ENCODE peak calls at places on chromosomes 12 and 14, in six cellular contexts. L, D, I, R, X and F are unnamed samples.

GRCh38 chr14:54822685-54823084 is 79.9 kb downstream of the GCH1 start:
- DNase-seq in L (no peak), D (no peak), I (no peak), R (no peak), X (no peak), F (no peak)

GRCh38 chr12:5493018-5493417 is 61.1 kb downstream of the NTF3 start:
- DNase-seq in L (no peak), D (no peak), I (no peak), R (no peak), X (no peak), F (no peak)

GRCh38 chr14:103149351-103149750 is 26.1 kb downstream of the TNFAIP2 start:
- DNase-seq in L (no peak), D (no peak), I (no peak), R (no peak), X (no peak), F (no peak)

GRCh38 chr14:75879031-75879430 is 102.8 kb downstream of the TGFB3 start:
- DNase-seq in L (no peak), D (peak), I (no peak), R (peak), X (no peak), F (no peak)

GRCh38 chr14:54895683-54896082 is 6.9 kb downstream of the GCH1 start:
- DNase-seq in L (no peak), D (no peak), I (no peak), R (no peak), X (no peak), F (no peak)

GRCh38 chr12:27870939-27871338 is 90.9 kb upstream of the MANSC4 start:
- DNase-seq in L (no peak), D (peak), I (no peak), R (peak), X (no peak), F (no peak)

GRCh38 chr14:102272392-102272791 is 32.6 kb downstream of the MOK start:
- DNase-seq in L (no peak), D (no peak), I (no peak), R (peak), X (no peak), F (no peak)

GRCh38 chr14:64718762-64719161 is 14.5 kb downstream of the PLEKHG3 start:
- DNase-seq in L (no peak), D (peak), I (no peak), R (no peak), X (no peak), F (no peak)

GRCh38 chr14:72550513-72550912 is 343.4 kb downstream of the DPF3 start:
- DNase-seq in L (no peak), D (no peak), I (no peak), R (no peak), X (no peak), F (peak)

GRCh38 chr14:88013750-88014349 is 8.9 kb downstream of the GPR65 start:
- DNase-seq in L (peak), D (peak), I (peak), R (peak), X (peak), F (peak)

GRCh38 chr12:65839027-65839426 is 14.7 kb downstream of the HMGA2 start:
- DNase-seq in L (no peak), D (no peak), I (no peak), R (no peak), X (no peak), F (no peak)

GRCh38 chr14:74941676-74942097 is 13.7 kb downstream of the PGF start:
- DNase-seq in L (no peak), D (peak), I (peak), R (peak), X (no peak), F (no peak)

GRCh38 chr12:110941391-110941790 is 21.0 kb upstream of the MYL2 start:
- DNase-seq in L (no peak), D (no peak), I (no peak), R (no peak), X (no peak), F (no peak)

GRCh38 chr14:89425931-89426330 is 8.9 kb upstream of the FOXN3 start:
- DNase-seq in L (no peak), D (peak), I (no peak), R (peak), X (no peak), F (no peak)

GRCh38 chr14:96150214-96150613 is 54.4 kb upstream of the BDKRB2 start:
- DNase-seq in L (no peak), D (no peak), I (no peak), R (no peak), X (no peak), F (no peak)

GRCh38 chr14:70036665-70037064 is 152.1 kb downstream of the SLC8A3 start:
- DNase-seq in L (no peak), D (no peak), I (no peak), R (no peak), X (no peak), F (no peak)

GRCh38 chr12:88153959-88154358 is 11.9 kb downstream of the TMTC3 start:
- DNase-seq in L (no peak), D (peak), I (no peak), R (peak), X (no peak), F (peak)

GRCh38 chr12:2017724-2018337 is 13.6 kb upstream of the DCP1B start:
- DNase-seq in L (no peak), D (peak), I (no peak), R (no peak), X (no peak), F (no peak)

GRCh38 chr14:68295316-68295816 is 475.8 kb downstream of the RAD51B start:
- DNase-seq in L (no peak), D (peak), I (no peak), R (peak), X (no peak), F (no peak)

GRCh38 chr12:1078002-1078401 is 87.0 kb downstream of the ERC1 start:
- DNase-seq in L (no peak), D (no peak), I (no peak), R (no peak), X (no peak), F (no peak)

GRCh38 chr12:119803391-119803791 is 73.7 kb downstream of the CIT start:
- DNase-seq in L (peak), D (peak), I (peak), R (peak), X (no peak), F (no peak)

GRCh38 chr12:85310456-85311076 is 30.5 kb downstream of the ALX1 start:
- DNase-seq in L (no peak), D (peak), I (no peak), R (peak), X (no peak), F (no peak)

GRCh38 chr14:72613196-72613974 is 280.5 kb downstream of the DPF3 start:
- DNase-seq in L (no peak), D (peak), I (no peak), R (peak), X (peak), F (no peak)

GRCh38 chr14:73576391-73576790 is 7.4 kb downstream of the ACOT2 start:
- DNase-seq in L (no peak), D (no peak), I (no peak), R (no peak), X (no peak), F (no peak)

GRCh38 chr12:76201316-76201715 is 116.8 kb upstream of the NAP1L1 start:
- DNase-seq in L (no peak), D (no peak), I (no peak), R (no peak), X (no peak), F (no peak)

GRCh38 chr12:21483531-21483930 is 17.9 kb downstream of the RECQL start:
- DNase-seq in L (no peak), D (no peak), I (no peak), R (no peak), X (no peak), F (no peak)

GRCh38 chr14:53278602-53279506 is 125.7 kb upstream of the DDHD1 start:
- DNase-seq in L (no peak), D (peak), I (no peak), R (peak), X (no peak), F (no peak)

GRCh38 chr12:98939350-98939749 is 294.3 kb downstream of the APAF1 start:
- DNase-seq in L (no peak), D (peak), I (no peak), R (peak), X (no peak), F (no peak)

GRCh38 chr14:100775831-100776591 is 49.3 kb downstream of the DLK1 start:
- DNase-seq in L (no peak), D (peak), I (peak), R (no peak), X (peak), F (no peak)

GRCh38 chr14:79407572-79407971 is 803.7 kb downstream of the DIO2 start:
- DNase-seq in L (no peak), D (no peak), I (no peak), R (no peak), X (no peak), F (no peak)

GRCh38 chr12:49335955-49336644 is 888 bp downstream of the C1QL4 start:
- DNase-seq in L (no peak), D (no peak), I (no peak), R (no peak), X (no peak), F (no peak)
- TF ChIP-seq CTCF in L (no peak), D (no peak), I (no peak), R (no peak), X (no peak), F (no peak)

DNA sequence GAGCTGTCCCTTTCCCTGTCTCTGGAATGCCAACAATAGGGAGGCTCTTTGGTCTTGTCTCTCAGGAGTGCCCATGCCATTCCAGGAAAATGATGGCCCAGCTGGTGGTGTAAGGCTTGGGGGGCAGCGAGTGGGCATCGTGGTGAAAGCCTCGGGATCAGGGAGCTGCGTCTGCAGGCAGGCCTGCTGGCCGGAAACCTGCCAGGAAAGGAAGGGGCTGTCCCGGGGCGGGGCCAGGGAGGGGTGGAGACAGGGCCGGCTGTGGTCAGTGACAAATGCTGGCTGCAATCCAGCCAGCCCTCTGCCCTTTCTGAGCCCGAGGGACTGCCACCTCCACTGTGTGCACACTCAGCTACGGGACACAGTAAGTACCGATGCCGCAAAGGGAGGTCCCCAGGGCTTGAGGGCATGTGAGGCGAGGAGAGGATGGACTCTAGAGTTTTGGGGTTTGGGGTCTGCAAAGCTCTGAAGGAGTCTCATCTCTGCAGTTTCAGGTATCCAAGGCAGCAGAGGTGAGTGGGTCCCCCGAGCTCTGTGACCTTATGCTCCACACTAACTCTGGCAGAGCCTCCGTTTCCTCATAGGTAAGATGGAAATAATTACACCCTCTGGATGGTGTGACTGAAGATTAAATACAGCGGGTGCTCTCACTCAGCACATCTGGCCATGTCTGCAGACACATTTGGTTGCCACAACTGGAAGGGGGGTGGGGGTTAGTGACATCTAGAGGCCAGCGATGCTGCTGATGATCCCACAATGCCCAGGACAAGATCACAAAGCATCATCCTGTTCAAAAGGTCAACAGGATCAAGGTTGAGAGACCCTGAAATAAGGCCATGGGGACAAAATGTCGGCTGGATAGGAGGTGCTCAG is at the start of gene SERPINA5:
- DNase-seq in L (peak), D (no peak), I (no peak), R (peak), X (peak), F (peak)
- TF ChIP-seq CTCF in L (no peak), D (no peak), I (no peak), R (no peak), X (no peak), F (no peak)

DNA sequence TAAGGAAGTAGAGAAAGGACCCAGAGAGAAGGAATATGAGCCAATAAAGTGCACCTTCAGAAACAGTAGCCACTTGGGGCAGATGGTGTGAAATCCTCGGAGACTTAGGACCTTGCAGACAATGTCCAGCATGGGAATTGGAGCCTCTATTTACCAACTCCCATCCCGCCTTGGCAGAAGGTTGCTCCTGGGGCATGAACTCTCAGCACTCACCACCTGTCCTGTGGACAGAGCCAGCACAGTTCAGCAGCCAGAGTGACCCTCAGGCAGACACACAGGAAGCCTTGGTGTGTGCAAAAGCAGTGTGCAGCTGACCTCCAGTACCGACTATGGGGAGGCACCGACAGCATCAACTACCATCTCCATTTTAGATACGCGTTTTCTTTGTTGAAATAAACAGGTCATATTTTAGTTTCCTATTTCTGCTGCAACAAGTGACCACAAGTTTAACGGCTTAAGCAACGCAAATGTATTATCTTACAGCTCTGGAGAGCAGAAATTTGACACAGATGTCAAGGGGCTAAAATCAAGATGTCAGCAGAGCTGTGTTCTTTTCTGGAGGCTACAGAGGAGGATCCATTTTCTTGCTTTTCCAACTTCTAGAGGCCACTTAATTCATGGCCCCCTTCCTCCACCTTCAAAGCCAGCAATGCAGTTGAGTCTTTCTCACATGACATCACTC is 428.1 kb downstream of the MED13L start:
- DNase-seq in L (no peak), D (no peak), I (no peak), R (no peak), X (no peak), F (no peak)
- TF ChIP-seq CTCF in L (no peak), D (no peak), I (no peak), R (no peak), X (no peak), F (no peak)

GRCh38 chr12:52646613-52647012 is 5.4 kb downstream of the KRT2 start:
- DNase-seq in L (no peak), D (no peak), I (no peak), R (no peak), X (no peak), F (no peak)
- TF ChIP-seq CTCF in L (no peak), D (no peak), I (no peak), R (no peak), X (no peak), F (no peak)

GRCh38 chr14:24634158-24634557 is at the start of gene GZMB:
- DNase-seq in L (no peak), D (no peak), I (no peak), R (no peak), X (peak), F (no peak)
- TF ChIP-seq CTCF in L (no peak), D (no peak), I (no peak), R (no peak), X (no peak), F (no peak)

GRCh38 chr12:3882896-3883564 is 9.8 kb upstream of the PARP11 start:
- DNase-seq in L (no peak), D (peak), I (no peak), R (peak), X (no peak), F (no peak)
- TF ChIP-seq CTCF in L (no peak), D (peak), I (no peak), R (peak), X (no peak), F (no peak)

GRCh38 chr12:93990832-93991748 is 157.3 kb upstream of the PLXNC1 start:
- DNase-seq in L (peak), D (peak), I (peak), R (peak), X (no peak), F (no peak)
- TF ChIP-seq CTCF in L (no peak), D (peak), I (peak), R (peak), X (no peak), F (no peak)

DNA sequence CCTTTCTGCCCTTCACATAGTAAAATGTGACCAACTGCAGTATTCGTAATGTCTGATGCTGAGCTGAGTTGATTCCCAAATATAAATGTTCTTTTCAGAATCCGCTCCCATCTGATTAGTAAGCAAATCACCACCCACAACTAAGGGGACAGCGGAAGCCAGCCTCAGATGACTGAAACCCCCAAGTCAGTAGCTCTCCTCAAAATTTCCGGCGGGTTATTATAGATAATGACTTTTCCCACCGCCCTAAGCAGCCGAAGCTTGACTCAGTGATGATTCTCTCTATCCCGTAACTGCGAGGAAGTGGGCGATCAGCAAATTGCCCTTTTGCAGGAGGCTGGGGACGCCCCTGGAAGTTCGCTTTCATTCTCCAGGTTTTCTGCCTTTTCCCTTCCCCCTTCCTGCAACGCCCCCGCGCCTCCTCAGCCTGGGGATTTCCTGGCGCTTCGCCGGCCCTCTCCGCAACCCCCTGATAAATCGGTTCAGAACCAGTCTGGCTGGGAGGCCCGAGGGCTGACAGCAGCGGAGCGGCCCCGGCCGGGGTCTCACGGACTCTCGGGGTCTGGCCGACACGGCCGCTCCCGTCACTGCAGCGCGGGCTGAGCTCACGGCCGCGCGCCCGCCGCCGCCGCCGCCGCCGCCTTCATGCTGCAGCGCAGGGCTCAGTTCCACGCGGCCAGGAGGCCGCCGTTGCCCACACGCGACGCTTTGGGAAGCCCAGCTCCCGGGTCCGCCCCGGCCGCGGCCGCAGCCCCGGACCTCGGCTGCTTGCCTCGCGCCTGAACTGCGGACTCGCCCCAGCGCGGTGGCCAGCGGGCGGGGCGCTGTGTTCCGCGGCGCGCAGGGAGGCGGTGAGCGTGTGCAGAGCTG is at the start of gene LRFN5:
- DNase-seq in L (peak), D (peak), I (peak), R (peak), X (no peak), F (no peak)
- TF ChIP-seq CTCF in L (no peak), D (no peak), I (no peak), R (no peak), X (no peak), F (no peak)

DNA sequence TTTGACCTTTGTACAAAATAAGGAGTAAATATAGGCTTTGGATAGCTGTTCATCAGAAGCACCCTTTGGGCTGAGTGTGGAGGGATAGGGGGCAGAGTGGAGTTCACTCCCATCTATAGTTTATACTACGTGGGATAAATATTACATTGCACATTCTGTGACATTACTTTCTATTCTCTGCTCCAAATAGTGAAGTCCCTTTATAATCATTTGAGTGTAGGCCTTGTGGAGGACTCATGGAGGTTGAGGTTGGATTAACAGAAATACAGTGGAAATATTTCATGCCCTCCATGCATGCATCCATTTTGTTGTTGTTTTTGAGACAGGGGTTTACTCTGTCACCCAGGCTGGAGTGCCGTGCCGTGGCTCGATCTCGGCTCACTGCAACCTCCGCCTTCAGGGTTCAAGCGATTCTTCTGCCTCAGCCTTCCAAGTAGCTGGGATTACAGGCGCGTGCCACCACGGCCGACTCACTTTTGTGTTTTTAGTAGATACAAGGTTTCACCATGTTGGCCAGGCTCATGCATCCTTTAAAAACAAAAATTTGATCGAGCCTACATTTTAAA is 1.4 kb downstream of the CHPT1 start:
- DNase-seq in L (no peak), D (peak), I (no peak), R (peak), X (no peak), F (peak)
- TF ChIP-seq CTCF in L (no peak), D (peak), I (peak), R (peak), X (no peak), F (no peak)